ENCODE peak calls at places on chromosomes 4 and X, in eight cellular contexts. C is CD8-positive, alpha-beta memory T cell; A is left lung; Y is heart right ventricle; P is DND-41; F is esophagus squamous epithelium; M is GM12878; J is ovary. K is an unnamed sample.

GRCh38 chr4:1113311-1114009 is at the start of gene RNF212:
- DNase-seq in C (peak), A (no peak), Y (no peak), P (no peak), F (no peak), M (no peak), J (peak), K (peak)

GRCh38 chrX:24242649-24243556 is 71.0 kb downstream of the SUPT20HL2 start:
- DNase-seq in C (no peak), A (no peak), Y (peak), P (no peak), F (peak), M (peak), J (peak), K (no peak)

GRCh38 chr4:80007745-80008149 is 65.3 kb downstream of the ANTXR2 start:
- DNase-seq in C (no peak), A (no peak), Y (no peak), P (no peak), F (no peak), M (peak), J (no peak), K (no peak)

GRCh38 chrX:119194631-119195030 is 41.5 kb upstream of the PGRMC1 start:
- DNase-seq in C (no peak), A (no peak), Y (no peak), P (no peak), F (no peak), M (no peak), J (no peak), K (no peak)

GRCh38 chr4:62450740-62451139 is 1250.6 kb downstream of the ADGRL3 start:
- DNase-seq in C (no peak), A (no peak), Y (no peak), P (no peak), F (no peak), M (no peak), J (no peak), K (no peak)

GRCh38 chr4:153520227-153520626 is 54.1 kb downstream of the TMEM131L start:
- DNase-seq in C (no peak), A (no peak), Y (no peak), P (no peak), F (no peak), M (no peak), J (no peak), K (no peak)

GRCh38 chrX:125132274-125132673 is 187.4 kb upstream of the TEX13C start:
- DNase-seq in C (no peak), A (no peak), Y (no peak), P (no peak), F (no peak), M (no peak), J (no peak), K (no peak)

GRCh38 chrX:72020788-72021187 is 110.1 kb downstream of the NHSL2 start:
- DNase-seq in C (no peak), A (no peak), Y (no peak), P (no peak), F (no peak), M (peak), J (no peak), K (no peak)

GRCh38 chr4:108036252-108036651 is 46.6 kb downstream of the HADH start:
- DNase-seq in C (peak), A (no peak), Y (no peak), P (peak), F (no peak), M (no peak), J (no peak), K (peak)

GRCh38 chr4:30744386-30744785 is 24.2 kb downstream of the PCDH7 start:
- DNase-seq in C (no peak), A (no peak), Y (no peak), P (no peak), F (no peak), M (no peak), J (no peak), K (no peak)

GRCh38 chr4:13627606-13628301 is at the start of gene BOD1L1:
- DNase-seq in C (peak), A (peak), Y (peak), P (peak), F (peak), M (peak), J (peak), K (peak)

GRCh38 chr4:151719045-151719743 is 41.6 kb downstream of the GATB start:
- DNase-seq in C (no peak), A (no peak), Y (no peak), P (no peak), F (no peak), M (no peak), J (no peak), K (no peak)

GRCh38 chr4:147877308-147877771 is 145.5 kb downstream of the ARHGAP10 start:
- DNase-seq in C (no peak), A (no peak), Y (no peak), P (no peak), F (no peak), M (no peak), J (no peak), K (no peak)

GRCh38 chr4:122854860-122855259 is 28.2 kb downstream of the FGF2 start:
- DNase-seq in C (no peak), A (no peak), Y (no peak), P (no peak), F (no peak), M (no peak), J (no peak), K (no peak)

GRCh38 chr4:134879019-134879418 is 677.4 kb upstream of the PABPC4L start:
- DNase-seq in C (no peak), A (no peak), Y (no peak), P (no peak), F (no peak), M (no peak), J (no peak), K (no peak)

GRCh38 chrX:47958943-47959342 is 44.8 kb downstream of the ZNF182 start:
- DNase-seq in C (no peak), A (no peak), Y (no peak), P (peak), F (no peak), M (no peak), J (no peak), K (peak)

GRCh38 chr4:41957634-41958033 is 22.4 kb downstream of the TMEM33 start:
- DNase-seq in C (peak), A (no peak), Y (no peak), P (peak), F (no peak), M (peak), J (no peak), K (no peak)

GRCh38 chrX:37846141-37846540 is 1.2 kb downstream of the DYNLT3 start:
- DNase-seq in C (peak), A (no peak), Y (no peak), P (no peak), F (no peak), M (no peak), J (no peak), K (peak)

GRCh38 chr4:114417214-114417613 is 181.4 kb upstream of the UGT8 start:
- DNase-seq in C (no peak), A (no peak), Y (no peak), P (no peak), F (no peak), M (no peak), J (no peak), K (no peak)

DNA sequence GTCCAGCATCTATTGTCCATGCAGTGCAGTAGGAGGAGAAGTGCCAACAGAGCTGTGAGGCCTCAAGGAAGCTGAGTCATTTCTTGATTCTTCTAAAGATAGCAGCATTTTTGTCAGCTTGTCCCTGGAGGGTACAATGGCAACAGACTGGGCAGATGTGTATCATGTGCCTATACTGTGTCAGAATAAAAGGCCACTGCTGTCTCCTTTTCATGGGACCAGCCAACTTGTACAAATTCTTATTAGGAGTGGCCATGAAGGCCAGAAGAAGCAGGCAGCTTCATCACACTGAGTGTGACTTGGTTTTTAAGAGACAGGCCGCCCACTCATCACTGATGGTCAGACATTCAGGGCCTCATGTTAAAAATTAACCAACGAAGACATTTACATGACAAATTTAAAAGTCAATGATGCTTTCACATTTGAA is 185.0 kb upstream of the FAM241A start:
- DNase-seq in C (no peak), A (no peak), Y (no peak), P (no peak), F (no peak), M (peak), J (no peak), K (no peak)
- H3K27ac ChIP-seq in C (no peak), A (no peak), Y (no peak), P (no peak), F (no peak), M (no peak), J (no peak), K (no peak)

DNA sequence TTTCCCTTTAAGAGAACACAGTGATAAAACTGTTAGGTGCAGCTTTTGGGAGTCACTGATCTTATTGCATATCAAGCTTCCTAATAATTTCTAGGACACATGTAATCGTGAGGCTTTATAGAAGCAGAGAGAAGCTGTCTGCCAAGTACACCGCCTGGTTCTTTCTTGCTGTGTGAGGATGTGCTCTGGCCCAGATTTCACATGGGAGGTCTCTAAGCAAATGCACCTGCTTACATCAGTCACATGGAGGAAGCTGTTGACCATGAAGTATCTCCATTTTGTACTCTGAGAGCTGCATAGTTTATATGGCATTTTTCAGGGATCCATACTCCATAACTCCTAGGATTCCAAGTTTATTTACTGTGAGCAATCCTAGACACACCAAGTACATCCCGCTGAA is 37.1 kb downstream of the RGS12 start:
- DNase-seq in C (no peak), A (no peak), Y (no peak), P (no peak), F (no peak), M (no peak), J (no peak), K (no peak)
- H3K27ac ChIP-seq in C (no peak), A (no peak), Y (no peak), P (no peak), F (no peak), M (no peak), J (no peak), K (no peak)

DNA sequence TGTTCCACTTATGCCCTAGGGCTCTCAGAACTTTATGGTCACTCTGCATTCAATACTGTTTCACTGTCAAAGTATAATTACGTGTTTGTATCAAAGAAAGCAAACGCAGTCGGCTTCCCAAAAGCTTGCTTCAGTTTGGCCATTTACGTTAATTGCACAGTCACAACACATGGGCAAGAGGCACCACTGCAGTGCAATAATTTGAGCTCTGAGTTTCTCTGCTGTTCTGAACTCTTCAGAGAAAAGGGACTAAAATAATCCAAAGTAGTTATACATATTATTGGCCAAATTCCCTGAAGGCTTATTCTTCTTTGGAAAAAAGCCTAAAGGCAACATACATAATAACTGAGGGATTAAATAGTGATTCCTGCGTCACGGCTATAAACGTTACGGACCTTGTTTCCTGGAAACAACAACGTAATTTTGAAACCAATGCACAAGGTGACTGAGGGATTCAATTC is 51.3 kb downstream of the RNF150 start:
- DNase-seq in C (no peak), A (no peak), Y (no peak), P (no peak), F (no peak), M (no peak), J (no peak), K (no peak)
- H3K27ac ChIP-seq in C (no peak), A (no peak), Y (no peak), P (no peak), F (peak), M (no peak), J (no peak), K (no peak)

GRCh38 chr4:154584259-154584658 is 6.3 kb downstream of the FGA start:
- DNase-seq in C (no peak), A (no peak), Y (no peak), P (no peak), F (no peak), M (no peak), J (no peak), K (no peak)

GRCh38 chr4:154585369-154586018 is 5.0 kb downstream of the FGA start:
- DNase-seq in C (no peak), A (no peak), Y (no peak), P (no peak), F (no peak), M (no peak), J (no peak), K (no peak)

GRCh38 chr4:154583230-154583629 is 7.3 kb downstream of the FGA start:
- DNase-seq in C (no peak), A (no peak), Y (no peak), P (no peak), F (no peak), M (no peak), J (no peak), K (no peak)

GRCh38 chr4:154582723-154583122 is 7.8 kb downstream of the FGA start:
- DNase-seq in C (no peak), A (no peak), Y (no peak), P (no peak), F (no peak), M (no peak), J (no peak), K (no peak)

GRCh38 chr4:154583677-154584076 is 6.9 kb downstream of the FGA start:
- DNase-seq in C (no peak), A (no peak), Y (no peak), P (no peak), F (no peak), M (no peak), J (no peak), K (no peak)
- H3K27ac ChIP-seq in C (no peak), A (no peak), Y (no peak), P (no peak), F (no peak), M (no peak), J (no peak), K (no peak)

GRCh38 chr4:76305971-76306881 is at the start of gene STBD1:
- DNase-seq in C (peak), A (peak), Y (peak), P (no peak), F (no peak), M (no peak), J (peak), K (no peak)
- H3K27ac ChIP-seq in C (peak), A (peak), Y (peak), P (no peak), F (peak), M (no peak), J (peak), K (peak)

GRCh38 chr4:70927502-70928139 is 25.5 kb downstream of the MOB1B start:
- DNase-seq in C (no peak), A (no peak), Y (no peak), P (no peak), F (no peak), M (no peak), J (no peak), K (peak)
- H3K27ac ChIP-seq in C (no peak), A (no peak), Y (no peak), P (no peak), F (no peak), M (peak), J (no peak), K (no peak)